ENCODE peak calls at places on chromosomes 5 and 9, in eight cellular contexts. T, Q, E, Z, J, R, F and M are unnamed samples.

GRCh38 chr5:177396086-177396485 is 4.4 kb downstream of the PFN3 start:
- DNase-seq in T (no peak), Q (no peak), E (no peak), Z (no peak), J (no peak), R (no peak), F (no peak), M (no peak)

GRCh38 chr5:156479864-156480263 is 152.9 kb downstream of the SGCD start:
- DNase-seq in T (no peak), Q (no peak), E (no peak), Z (no peak), J (peak), R (no peak), F (no peak), M (no peak)

GRCh38 chr5:140219068-140219971 is 44.3 kb downstream of the CYSTM1 start:
- DNase-seq in T (peak), Q (no peak), E (no peak), Z (no peak), J (no peak), R (no peak), F (no peak), M (no peak)

GRCh38 chr5:177550120-177550519 is 4.2 kb downstream of the FAM193B start:
- DNase-seq in T (no peak), Q (no peak), E (no peak), Z (no peak), J (no peak), R (no peak), F (no peak), M (no peak)

GRCh38 chr5:67815455-67816391 is 399.8 kb upstream of the PIK3R1 start:
- DNase-seq in T (peak), Q (no peak), E (no peak), Z (peak), J (peak), R (no peak), F (peak), M (no peak)

GRCh38 chr5:68225188-68225910 is 9.8 kb downstream of the PIK3R1 start:
- DNase-seq in T (peak), Q (no peak), E (no peak), Z (peak), J (peak), R (no peak), F (peak), M (no peak)

GRCh38 chr9:84294551-84294950 is 46.0 kb downstream of the SLC28A3 start:
- DNase-seq in T (no peak), Q (peak), E (no peak), Z (no peak), J (no peak), R (no peak), F (no peak), M (no peak)

GRCh38 chr5:173971681-173972080 is 17.3 kb upstream of the C5orf47 start:
- DNase-seq in T (no peak), Q (no peak), E (no peak), Z (no peak), J (no peak), R (no peak), F (no peak), M (no peak)

GRCh38 chr5:37789991-37790390 is 49.9 kb downstream of the GDNF start:
- DNase-seq in T (no peak), Q (no peak), E (no peak), Z (no peak), J (no peak), R (no peak), F (no peak), M (no peak)

GRCh38 chr9:3367185-3367584 is 158.6 kb downstream of the RFX3 start:
- DNase-seq in T (no peak), Q (no peak), E (no peak), Z (no peak), J (no peak), R (no peak), F (no peak), M (no peak)

GRCh38 chr9:84123648-84124406 is 143.2 kb downstream of the RMI1 start:
- DNase-seq in T (no peak), Q (no peak), E (no peak), Z (no peak), J (no peak), R (no peak), F (no peak), M (no peak)

GRCh38 chr5:135241536-135241935 is 157.5 kb downstream of the MACROH2A1 start:
- DNase-seq in T (peak), Q (no peak), E (no peak), Z (no peak), J (no peak), R (no peak), F (no peak), M (peak)

GRCh38 chr5:142189813-142190212 is 81.2 kb downstream of the NDFIP1 start:
- DNase-seq in T (no peak), Q (no peak), E (no peak), Z (no peak), J (no peak), R (no peak), F (no peak), M (no peak)

GRCh38 chr9:1219284-1219683 is 169.1 kb downstream of the DMRT2 start:
- DNase-seq in T (no peak), Q (no peak), E (no peak), Z (no peak), J (no peak), R (no peak), F (no peak), M (no peak)

GRCh38 chr5:159805021-159805420 is 111.3 kb upstream of the ADRA1B start:
- DNase-seq in T (no peak), Q (no peak), E (no peak), Z (no peak), J (no peak), R (no peak), F (no peak), M (no peak)

GRCh38 chr9:97413462-97413861 is 1.6 kb downstream of the TDRD7 start:
- DNase-seq in T (no peak), Q (no peak), E (no peak), Z (no peak), J (no peak), R (no peak), F (no peak), M (no peak)

GRCh38 chr5:39580702-39581498 is 156.1 kb upstream of the DAB2 start:
- DNase-seq in T (no peak), Q (no peak), E (peak), Z (no peak), J (no peak), R (no peak), F (no peak), M (no peak)

GRCh38 chr9:88776717-88777497 is 214.4 kb upstream of the S1PR3 start:
- DNase-seq in T (no peak), Q (no peak), E (peak), Z (peak), J (no peak), R (no peak), F (no peak), M (no peak)

GRCh38 chr9:136441681-136442245 is 2.1 kb upstream of the INPP5E start:
- DNase-seq in T (no peak), Q (no peak), E (no peak), Z (no peak), J (no peak), R (no peak), F (no peak), M (no peak)

GRCh38 chr5:90558344-90559192 is at the start of gene ADGRV1:
- DNase-seq in T (peak), Q (peak), E (no peak), Z (peak), J (no peak), R (peak), F (no peak), M (peak)

GRCh38 chr5:138932171-138932810 is 57.2 kb upstream of the LRRTM2 start:
- DNase-seq in T (no peak), Q (peak), E (no peak), Z (no peak), J (no peak), R (no peak), F (no peak), M (no peak)
- TF ChIP-seq CTCF in T (no peak), Q (peak), E (no peak), Z (no peak), J (no peak), R (no peak), F (no peak), M (peak)

GRCh38 chr5:150487199-150488061 is 20.5 kb upstream of the NDST1 start:
- DNase-seq in T (peak), Q (no peak), E (no peak), Z (peak), J (peak), R (no peak), F (no peak), M (no peak)

GRCh38 chr5:150485770-150486401 is 22.0 kb upstream of the NDST1 start:
- DNase-seq in T (peak), Q (peak), E (no peak), Z (peak), J (no peak), R (peak), F (peak), M (peak)

GRCh38 chr5:150484964-150485769 is 22.8 kb upstream of the NDST1 start:
- DNase-seq in T (no peak), Q (peak), E (no peak), Z (no peak), J (no peak), R (no peak), F (peak), M (no peak)

GRCh38 chr5:150488519-150489357 is 19.2 kb upstream of the NDST1 start:
- DNase-seq in T (peak), Q (no peak), E (no peak), Z (no peak), J (no peak), R (peak), F (peak), M (no peak)

DNA sequence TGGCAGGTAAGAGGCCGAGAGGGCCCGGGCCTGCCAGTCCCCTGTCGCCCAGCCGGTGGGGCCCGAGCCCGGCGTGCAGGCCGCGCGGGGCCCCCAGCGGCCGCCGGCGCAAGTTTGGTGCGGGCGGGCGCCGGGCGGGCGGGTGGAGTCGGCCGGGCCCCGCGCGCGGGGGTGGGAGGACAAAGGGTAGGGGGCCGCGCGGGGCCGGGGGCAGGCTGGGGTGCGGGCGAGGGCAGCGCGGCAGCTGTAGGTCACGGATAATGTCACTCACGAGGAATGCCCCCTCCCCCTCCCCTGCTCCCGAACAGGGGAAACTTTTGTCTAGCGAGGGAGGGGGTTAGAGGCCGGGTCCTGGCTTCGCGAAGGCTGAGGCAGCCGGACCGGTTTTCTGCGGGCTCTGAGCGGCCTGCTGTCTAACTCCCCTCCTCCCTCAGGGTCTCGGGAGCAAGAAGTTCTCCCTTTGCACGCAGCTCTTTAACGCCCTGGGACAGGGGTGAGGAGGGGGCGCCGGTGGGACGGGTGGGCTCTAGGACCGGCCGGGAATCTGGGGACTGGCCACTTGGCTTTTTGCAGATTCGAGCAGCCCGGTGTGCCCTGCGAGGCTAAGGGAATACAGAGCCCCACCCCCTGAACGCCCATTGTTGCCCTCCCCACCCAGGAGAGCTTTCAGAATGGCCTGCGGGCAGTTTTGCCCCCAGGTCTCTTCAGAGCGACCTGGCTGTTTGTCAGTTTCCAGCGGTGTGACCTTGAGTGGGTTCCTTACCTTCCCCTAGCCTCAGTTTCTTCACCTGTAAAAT is 21.3 kb upstream of the NDST1 start:
- DNase-seq in T (peak), Q (peak), E (no peak), Z (peak), J (no peak), R (peak), F (peak), M (no peak)
- TF ChIP-seq CTCF in T (no peak), Q (no peak), E (no peak), Z (no peak), J (no peak), R (no peak), F (no peak), M (no peak)

GRCh38 chr9:36204906-36205547 is 14.3 kb downstream of the CLTA start:
- DNase-seq in T (no peak), Q (peak), E (no peak), Z (no peak), J (no peak), R (no peak), F (no peak), M (no peak)
- TF ChIP-seq CTCF in T (no peak), Q (peak), E (no peak), Z (no peak), J (no peak), R (no peak), F (no peak), M (peak)

GRCh38 chr9:99211746-99212145 is 10.0 kb downstream of the ALG2 start:
- DNase-seq in T (no peak), Q (peak), E (no peak), Z (no peak), J (no peak), R (no peak), F (no peak), M (no peak)
- TF ChIP-seq CTCF in T (no peak), Q (peak), E (no peak), Z (no peak), J (no peak), R (no peak), F (no peak), M (no peak)

GRCh38 chr9:98673681-98674080 is 35.1 kb downstream of the GABBR2 start:
- DNase-seq in T (no peak), Q (no peak), E (no peak), Z (no peak), J (no peak), R (no peak), F (no peak), M (no peak)

DNA sequence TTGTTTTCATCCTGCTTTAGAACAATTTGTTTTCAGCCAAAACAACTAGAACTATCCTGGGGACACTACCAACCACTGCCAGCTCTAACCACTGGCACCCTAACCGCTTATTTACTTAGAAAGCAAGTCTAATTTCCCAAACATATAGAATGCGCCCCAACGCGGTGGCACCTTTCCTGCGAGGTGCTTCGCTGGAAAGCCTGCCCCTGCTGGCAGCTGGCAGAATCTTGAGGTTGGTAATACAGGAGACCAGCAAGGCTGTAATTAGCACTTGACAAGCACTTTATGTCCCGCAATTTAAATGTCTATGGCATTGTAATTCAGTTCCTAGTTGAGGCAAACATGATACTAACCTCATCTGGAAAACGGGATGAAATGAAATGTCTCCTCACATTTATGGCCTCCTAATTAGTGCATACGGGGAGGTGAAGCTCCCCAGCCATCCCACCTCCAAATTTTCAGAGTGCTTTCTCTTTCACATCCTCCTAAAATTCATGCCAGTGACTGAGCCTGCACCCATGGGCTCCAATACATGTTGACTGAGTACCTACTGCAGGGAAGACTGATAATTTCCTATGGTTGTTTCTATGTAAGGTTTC is 30.4 kb downstream of the GABBR2 start:
- DNase-seq in T (no peak), Q (peak), E (no peak), Z (peak), J (no peak), R (no peak), F (no peak), M (no peak)
- TF ChIP-seq CTCF in T (no peak), Q (peak), E (peak), Z (peak), J (no peak), R (peak), F (no peak), M (peak)

GRCh38 chr5:98490348-98490747 is 283.1 kb upstream of the RGMB start:
- DNase-seq in T (no peak), Q (no peak), E (no peak), Z (no peak), J (no peak), R (no peak), F (no peak), M (no peak)
- TF ChIP-seq CTCF in T (no peak), Q (no peak), E (no peak), Z (no peak), J (no peak), R (no peak), F (no peak), M (no peak)

GRCh38 chr5:120655828-120656435 is 191.8 kb downstream of the PRR16 start:
- DNase-seq in T (peak), Q (peak), E (no peak), Z (peak), J (no peak), R (no peak), F (no peak), M (no peak)
- TF ChIP-seq CTCF in T (peak), Q (peak), E (peak), Z (peak), J (no peak), R (peak), F (peak), M (peak)

DNA sequence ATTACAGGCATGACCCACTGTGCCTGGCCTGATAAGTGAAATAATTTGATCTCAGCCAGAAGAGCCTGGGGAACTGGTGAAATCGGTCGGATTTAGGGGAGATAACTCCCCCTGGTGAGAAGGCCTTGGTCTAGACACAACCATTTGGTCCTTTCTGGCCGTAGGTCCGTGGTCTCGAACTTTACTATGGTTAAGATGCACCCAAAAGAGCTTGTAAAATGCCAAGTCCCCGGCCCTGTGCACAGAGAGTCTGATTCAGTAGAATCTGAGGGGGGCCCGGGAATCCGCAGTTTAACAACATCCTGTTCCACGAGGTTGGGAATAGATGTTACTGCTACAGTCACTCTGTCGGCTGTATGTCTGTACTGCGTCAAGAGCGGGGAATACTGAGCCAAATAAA is 140.7 kb downstream of the C9orf50 start:
- DNase-seq in T (no peak), Q (no peak), E (no peak), Z (no peak), J (no peak), R (no peak), F (no peak), M (no peak)
- TF ChIP-seq CTCF in T (no peak), Q (no peak), E (peak), Z (no peak), J (no peak), R (no peak), F (no peak), M (no peak)

DNA sequence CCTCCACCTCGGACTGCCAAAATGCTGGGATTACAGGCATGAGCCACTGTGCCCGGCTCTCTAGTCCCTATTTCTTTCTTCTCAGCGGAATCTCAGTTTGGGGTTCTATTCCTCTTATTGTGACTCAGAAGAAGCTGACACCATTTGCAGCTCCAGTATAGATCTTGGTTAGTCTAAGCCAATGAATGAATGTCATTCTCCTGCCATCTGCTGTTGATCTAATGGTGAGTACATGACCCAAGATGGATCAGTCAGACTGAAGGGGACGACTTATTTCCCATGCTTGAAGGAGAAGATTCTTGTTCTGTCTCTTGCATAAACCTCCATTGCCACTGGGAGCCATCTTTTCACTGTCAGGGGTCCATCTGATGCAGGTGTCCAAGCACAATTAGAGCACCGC is 76.0 kb upstream of the KLF9 start:
- DNase-seq in T (no peak), Q (no peak), E (no peak), Z (no peak), J (no peak), R (no peak), F (no peak), M (no peak)
- TF ChIP-seq CTCF in T (no peak), Q (no peak), E (no peak), Z (no peak), J (no peak), R (no peak), F (no peak), M (no peak)

DNA sequence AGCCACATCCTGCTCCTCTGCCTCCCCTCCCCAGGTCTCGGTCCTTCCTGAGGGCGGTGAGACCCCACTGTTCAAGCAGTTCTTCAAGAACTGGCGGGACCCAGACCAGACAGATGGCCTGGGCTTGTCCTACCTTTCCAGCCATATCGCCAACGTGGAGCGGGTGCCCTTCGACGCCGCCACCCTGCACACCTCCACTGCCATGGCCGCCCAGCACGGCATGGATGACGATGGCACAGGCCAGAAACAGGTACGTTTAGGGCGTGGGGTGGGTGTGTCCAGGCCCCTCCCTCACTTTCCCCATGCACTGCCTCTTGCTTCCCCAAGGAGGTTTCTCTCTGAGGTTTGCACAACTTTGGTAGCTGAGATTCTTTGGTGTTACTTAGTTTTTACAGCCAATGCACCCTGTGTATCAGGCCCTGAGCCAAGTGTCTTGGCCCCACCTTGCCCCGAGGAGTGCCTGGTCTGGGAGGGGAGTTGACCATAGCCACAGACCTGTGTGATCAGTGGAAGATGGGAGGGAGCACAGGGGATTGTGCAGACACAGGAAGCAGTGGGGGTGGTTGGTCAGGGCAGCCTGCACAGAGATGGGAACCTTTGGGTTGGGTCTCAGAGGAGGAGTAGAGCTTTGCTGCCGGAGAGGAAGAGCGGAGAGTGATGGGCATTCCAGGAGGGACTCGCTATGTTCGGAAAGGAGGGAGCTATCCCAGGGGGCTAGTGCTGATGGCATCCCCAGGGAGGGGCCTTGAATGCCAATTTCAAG is 50.9 kb downstream of the GSN start:
- DNase-seq in T (no peak), Q (no peak), E (no peak), Z (no peak), J (no peak), R (no peak), F (no peak), M (no peak)
- TF ChIP-seq CTCF in T (no peak), Q (no peak), E (no peak), Z (no peak), J (no peak), R (no peak), F (no peak), M (no peak)